ENCODE peak calls at places on chromosomes 4 and X, in ten cellular contexts. N, P, V, L, X, B, C, T, Y and K are unnamed samples.

GRCh38 chrX:2710496-2710895 is 19.4 kb downstream of the CD99 start:
- DNase-seq in L (no peak), V (peak; percentile 32), X (peak; percentile 97), P (peak; percentile 74), C (no peak), T (peak; percentile 54), B (peak; percentile 67), N (peak; percentile 45), Y (peak; percentile 91), K (peak; percentile 47)

GRCh38 chr4:38306482-38307071 is 346.4 kb downstream of the PTTG2 start:
- DNase-seq in Y (no peak), L (no peak), C (peak; percentile 95), N (no peak), T (no peak), B (no peak), V (no peak), X (no peak), P (no peak), K (no peak)

GRCh38 chr4:38664704-38665401 is 854 bp downstream of the KLF3 start:
- DNase-seq in N (peak; percentile 88), T (peak; percentile 87), C (no peak), L (no peak), Y (peak; percentile 69), P (peak; percentile 39), V (peak; percentile 63), B (peak; percentile 73), X (peak; percentile 50), K (peak; percentile 22)

GRCh38 chr4:62896721-62897120 is 1512.5 kb downstream of the TECRL start:
- DNase-seq in X (no peak), P (no peak), L (no peak), V (no peak), T (no peak), N (no peak), B (no peak), C (no peak), Y (no peak), K (no peak)

GRCh38 chr4:82798168-82799005 is at the start of gene SCD5:
- DNase-seq in L (peak; percentile 81), B (peak; percentile 96), P (peak; percentile 26), N (peak; percentile 93), X (peak; percentile 86), V (peak; percentile 84), C (no peak), T (peak; percentile 80), Y (peak; percentile 79), K (peak; percentile 83)

GRCh38 chrX:14497184-14497666 is 32.1 kb upstream of the GLRA2 start:
- DNase-seq in B (peak; percentile 31), T (no peak), P (no peak), N (no peak), Y (no peak), L (no peak), C (peak; percentile 12), X (no peak), V (no peak), K (peak; percentile 53)

GRCh38 chr4:151644625-151645024 is 116.2 kb downstream of the GATB start:
- DNase-seq in N (peak; percentile 83), T (no peak), V (no peak), L (peak; percentile 28), P (peak; percentile 38), Y (peak; percentile 72), B (peak; percentile 19), C (no peak), X (no peak), K (peak; percentile 43)

GRCh38 chr4:6472387-6473263 is at the start of gene PPP2R2C:
- DNase-seq in T (no peak), Y (no peak), B (no peak), V (no peak), N (peak; percentile 82), X (no peak), P (peak; percentile 24), C (no peak), L (peak; percentile 69), K (no peak)

GRCh38 chr4:89351201-89351600 is 43.6 kb upstream of the GPRIN3 start:
- DNase-seq in N (no peak), L (no peak), X (no peak), P (no peak), C (no peak), V (no peak), B (no peak), T (no peak), Y (no peak), K (no peak)

GRCh38 chrX:24146283-24146865 is 3.2 kb upstream of the ZFX start:
- DNase-seq in N (peak; percentile 37), T (no peak), X (no peak), L (no peak), Y (peak; percentile 34), P (peak; percentile 27), C (no peak), V (no peak), B (no peak), K (no peak)

GRCh38 chrX:48864210-48864609 is 28.8 kb upstream of the PCSK1N start:
- DNase-seq in C (no peak), P (peak; percentile 42), V (peak; percentile 78), T (no peak), N (no peak), X (peak; percentile 64), L (peak; percentile 8), Y (no peak), B (peak; percentile 1), K (no peak)

GRCh38 chr4:121277194-121278105 is 103.4 kb downstream of the QRFPR start:
- DNase-seq in X (peak; percentile 11), N (peak; percentile 43), B (peak; percentile 39), T (peak; percentile 23), P (peak; percentile 47), C (no peak), Y (peak; percentile 41), V (no peak), L (no peak), K (no peak)

GRCh38 chrX:22314692-22315091 is 42.0 kb downstream of the CBLL2 start:
- DNase-seq in N (peak; percentile 8), Y (peak; percentile 17), B (no peak), L (no peak), X (peak; percentile 4), P (peak; percentile 23), T (no peak), V (peak; percentile 34), C (no peak), K (no peak)

GRCh38 chrX:108516184-108516583 is 76.5 kb downstream of the COL4A5 start:
- DNase-seq in Y (no peak), P (no peak), B (peak; percentile 6), X (peak; percentile 16), L (no peak), N (no peak), T (peak; percentile 6), V (peak; percentile 81), C (no peak), K (no peak)

GRCh38 chr4:158630893-158631292 is 40.8 kb downstream of the C4orf46 start:
- DNase-seq in B (peak; percentile 54), V (peak; percentile 86), C (no peak), P (peak; percentile 71), L (no peak), N (peak; percentile 4), Y (peak; percentile 53), X (peak; percentile 15), T (peak; percentile 4), K (no peak)

GRCh38 chr4:149785686-149786431 is 29.8 kb downstream of the IQCM start:
- DNase-seq in L (no peak), X (peak; percentile 39), B (peak; percentile 45), V (peak; percentile 70), Y (no peak), C (no peak), P (peak; percentile 21), N (no peak), T (no peak), K (no peak)

GRCh38 chrX:135112096-135112729 is 8.1 kb downstream of the ETDB start:
- DNase-seq in N (peak; percentile 31), Y (peak; percentile 54), C (no peak), X (peak; percentile 23), B (peak; percentile 52), P (peak; percentile 62), V (peak; percentile 4), L (no peak), T (peak; percentile 30), K (peak; percentile 43)

GRCh38 chrX:140503230-140503585 is 1.7 kb downstream of the SOX3 start:
- DNase-seq in Y (no peak), L (no peak), N (peak; percentile 4), T (no peak), V (no peak), X (no peak), B (no peak), C (no peak), P (no peak), K (no peak)
- TF ChIP-seq EZH2 in Y (peak; percentile 73), L (no peak), N (no peak), T (no peak), V (peak; percentile 81), X (peak; percentile 84), B (peak; percentile 74), C (no peak), P (no peak), K (no peak)

GRCh38 chr4:10080874-10081606 is 35.6 kb downstream of the WDR1 start:
- DNase-seq in B (no peak), C (no peak), L (peak; percentile 14), Y (no peak), X (no peak), P (no peak), T (no peak), V (no peak), N (no peak), K (no peak)
- H3K36me3 ChIP-seq in B (peaks cover 94% of the 10 kb centered on the region), C (peaks cover 62% of the 10 kb centered on the region), L (peaks cover 99% of the 10 kb centered on the region), Y (peaks cover 47% of the 10 kb centered on the region), X (peaks cover 58% of the 10 kb centered on the region), P (peaks cover 30% of the 10 kb centered on the region), T (no peaks in the 10 kb centered on the region), V (peaks cover 79% of the 10 kb centered on the region), N (no peaks in the 10 kb centered on the region), K (peaks cover 99% of the 10 kb centered on the region)

GRCh38 chr4:109302366-109303140 is at the start of gene COL25A1:
- DNase-seq in P (no peak), L (no peak), T (peak; percentile 75), C (no peak), Y (peak; percentile 77), V (peak; percentile 66), B (peak; percentile 53), N (peak; percentile 95), X (no peak), K (no peak)

GRCh38 chr4:109303141-109303499 is 662 bp upstream of the COL25A1 start:
- DNase-seq in C (no peak), N (no peak), V (peak; percentile 35), B (peak; percentile 36), L (no peak), Y (peak; percentile 46), X (no peak), T (peak; percentile 35), P (no peak), K (no peak)

GRCh38 chr4:109298279-109299010 is 4.0 kb downstream of the COL25A1 start:
- DNase-seq in X (no peak), N (peak; percentile 15), P (peak; percentile 32), B (peak; percentile 23), C (no peak), L (peak; percentile 21), T (peak; percentile 41), Y (no peak), V (no peak), K (no peak)

GRCh38 chr4:109296545-109296944 is 5.9 kb downstream of the COL25A1 start:
- DNase-seq in T (no peak), N (no peak), X (peak; percentile 36), C (no peak), P (no peak), Y (no peak), V (peak; percentile 82), L (no peak), B (peak; percentile 25), K (no peak)

GRCh38 chr4:109301691-109302365 is 630 bp downstream of the COL25A1 start:
- DNase-seq in V (no peak), N (peak; percentile 4), B (peak; percentile 11), T (peak; percentile 4), L (no peak), P (no peak), X (no peak), Y (peak; percentile 14), C (no peak), K (no peak)
- TF ChIP-seq EZH2 in V (peak; percentile 89), N (no peak), B (peak; percentile 89), T (no peak), L (no peak), P (no peak), X (no peak), Y (no peak), C (no peak), K (no peak)

GRCh38 chr4:1974836-1975235 is 33.9 kb downstream of the NELFA start:
- DNase-seq in V (no peak), B (no peak), T (no peak), C (no peak), L (no peak), X (no peak), Y (no peak), P (no peak), N (no peak), K (no peak)
- H3K36me3 ChIP-seq in V (peaks cover 41% of the 10 kb centered on the region), B (no peaks in the 10 kb centered on the region), T (no peaks in the 10 kb centered on the region), C (peaks cover 23% of the 10 kb centered on the region), L (peaks cover 97% of the 10 kb centered on the region), X (peaks cover 18% of the 10 kb centered on the region), Y (peaks cover 83% of the 10 kb centered on the region), P (peaks cover 9% of the 10 kb centered on the region), N (no peaks in the 10 kb centered on the region), K (peaks cover 99% of the 10 kb centered on the region)